ENCODE peak calls at places on chromosome 15, in six cellular contexts. O, T, H, L, J and P are unnamed samples.

GRCh38 chr15:58805095-58805494 is 34.0 kb downstream of the MINDY2 start:
- DNase-seq in O (peak; percentile 23), T (no peak), H (no peak), L (no peak), J (no peak), P (no peak)

GRCh38 chr15:63506537-63507035 is 2.2 kb downstream of the USP3 start:
- DNase-seq in O (no peak), T (no peak), H (no peak), L (no peak), J (no peak), P (peak; percentile 58)

GRCh38 chr15:49415638-49416037 is 7.4 kb upstream of the FGF7 start:
- DNase-seq in O (peak; percentile 97), T (no peak), H (no peak), L (no peak), J (no peak), P (no peak)

GRCh38 chr15:52382647-52383046 is 87.0 kb upstream of the MYO5C start:
- DNase-seq in O (no peak), T (no peak), H (no peak), L (peak; percentile 61), J (no peak), P (no peak)

GRCh38 chr15:31236184-31237041 is 90.2 kb upstream of the KLF13 start:
- DNase-seq in O (peak; percentile 94), T (peak; percentile 16), H (peak; percentile 50), L (no peak), J (peak; percentile 93), P (peak; percentile 64)

GRCh38 chr15:75721923-75722870 is 9.5 kb upstream of the CSPG4 start:
- DNase-seq in O (no peak), T (no peak), H (no peak), L (no peak), J (no peak), P (no peak)

GRCh38 chr15:94480289-94480834 is 249.0 kb downstream of the MCTP2 start:
- DNase-seq in O (no peak), T (no peak), H (no peak), L (no peak), J (no peak), P (no peak)

GRCh38 chr15:32148833-32149555 is 118.7 kb downstream of the CHRNA7 start:
- DNase-seq in O (no peak), T (no peak), H (no peak), L (no peak), J (no peak), P (no peak)

GRCh38 chr15:47616876-47617275 is 100.4 kb upstream of the SEMA6D start:
- DNase-seq in O (no peak), T (no peak), H (no peak), L (no peak), J (no peak), P (no peak)

GRCh38 chr15:32994810-32995424 is 199.6 kb downstream of the FMN1 start:
- DNase-seq in O (peak; percentile 74), T (peak; percentile 8), H (peak; percentile 26), L (no peak), J (peak; percentile 13), P (peak; percentile 7)

DNA sequence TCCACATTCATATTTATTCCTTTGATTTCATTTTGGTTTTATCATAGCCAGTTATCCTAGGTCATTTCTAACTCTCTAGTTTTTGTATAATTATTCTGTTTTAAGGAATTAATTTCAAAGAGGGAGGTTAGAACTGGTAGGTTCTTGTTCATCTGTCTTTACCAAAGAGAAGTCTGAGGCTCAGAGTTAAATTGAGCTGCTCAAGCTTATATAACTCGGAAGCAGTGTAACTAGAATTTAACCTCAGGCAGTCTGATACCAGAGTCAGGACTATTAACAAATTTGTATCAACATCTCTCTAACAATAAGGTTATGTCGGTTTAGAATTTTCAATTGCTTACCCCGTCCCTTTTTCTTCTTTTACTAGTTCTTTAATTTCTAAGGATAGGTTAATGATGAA is 84.1 kb downstream of the AKAP13 start:
- DNase-seq in O (no peak), T (no peak), H (no peak), L (no peak), J (no peak), P (no peak)
- TF ChIP-seq BHLHE40 in O (no peak), T (no peak), H (no peak), L (no peak), J (no peak), P (no peak)

GRCh38 chr15:87755226-87755625 is 501.3 kb downstream of the NTRK3 start:
- DNase-seq in O (no peak), T (no peak), H (no peak), L (no peak), J (no peak), P (no peak)
- TF ChIP-seq BHLHE40 in O (no peak), T (no peak), H (no peak), L (no peak), J (no peak), P (no peak)

DNA sequence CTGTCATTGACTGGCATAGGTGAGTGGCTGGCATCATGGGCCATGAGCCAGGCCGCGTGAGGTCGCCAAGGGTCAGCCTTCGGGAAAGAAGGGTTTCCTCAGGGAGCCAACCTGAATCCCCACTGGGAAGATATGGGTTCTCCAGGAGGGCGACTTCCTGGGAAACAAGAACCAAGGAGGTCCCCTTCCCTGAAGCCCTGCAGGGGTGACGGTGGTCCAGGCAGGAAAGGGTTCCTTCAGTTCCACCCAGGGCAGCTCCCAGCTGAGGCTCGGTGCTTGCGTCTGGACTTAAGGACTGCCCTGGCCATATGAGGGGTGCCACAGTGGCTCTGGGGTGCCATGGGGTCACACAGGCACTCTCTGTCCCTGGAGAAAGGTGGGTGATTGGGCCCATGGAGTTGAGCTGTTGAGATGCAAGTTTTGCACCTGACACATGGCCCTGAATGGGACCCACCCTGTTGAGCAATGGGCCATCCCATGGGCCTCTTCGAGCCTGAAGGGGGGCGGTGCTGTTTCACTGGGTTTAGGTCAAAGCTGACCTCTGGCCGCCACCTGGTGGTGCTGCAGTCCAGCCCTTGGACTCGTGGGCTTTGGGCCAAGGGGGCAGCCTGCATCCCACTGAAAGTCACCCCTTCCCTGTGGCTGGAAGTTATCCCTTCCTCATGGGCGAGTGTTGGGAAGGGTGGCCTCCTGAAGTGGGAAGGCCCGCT is 228.1 kb downstream of the SNRPN start:
- DNase-seq in O (no peak), T (no peak), H (no peak), L (no peak), J (no peak), P (no peak)
- TF ChIP-seq BHLHE40 in O (no peak), T (no peak), H (no peak), L (no peak), J (no peak), P (no peak)

DNA sequence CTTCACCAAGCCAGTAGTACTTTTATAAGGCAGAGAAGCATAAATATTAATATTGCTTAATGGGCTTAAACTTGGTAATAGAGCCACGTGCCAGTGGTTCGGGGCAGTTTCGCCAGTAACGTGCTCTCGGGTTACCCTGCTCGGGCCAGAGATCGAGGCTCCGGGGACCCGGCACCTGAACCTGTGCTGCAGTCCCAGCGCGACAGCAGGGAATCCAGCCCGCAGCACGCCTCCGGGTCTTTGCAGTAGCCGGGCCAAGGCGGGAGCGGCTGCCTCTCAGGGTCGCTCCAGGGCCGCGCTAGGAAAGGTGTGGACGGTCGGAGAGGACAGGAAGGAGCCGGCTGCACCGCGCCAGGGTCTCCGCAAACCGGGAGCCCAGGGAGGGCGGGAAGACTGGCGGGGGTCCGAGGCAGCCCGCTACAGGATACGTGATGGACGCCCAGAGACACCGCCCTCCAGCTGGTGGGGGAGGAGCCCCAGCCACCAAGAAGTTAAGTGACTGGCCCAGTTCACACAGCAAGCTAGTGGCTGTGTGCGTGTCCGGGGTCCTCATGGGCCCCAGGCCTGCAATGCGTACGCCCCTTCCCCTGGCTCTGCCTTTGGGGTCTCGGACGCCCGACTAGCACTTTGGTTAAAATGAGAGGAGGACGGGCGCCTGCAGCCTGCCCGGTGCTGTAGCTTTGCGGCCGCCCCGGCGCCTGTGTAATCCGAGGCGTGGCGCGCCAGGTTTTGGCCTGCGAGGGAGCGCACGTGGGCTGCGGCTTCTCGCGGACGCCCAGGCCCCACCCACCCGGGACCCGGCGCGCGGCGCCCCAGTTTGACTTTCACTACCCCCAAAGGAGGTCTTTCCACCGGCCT is 1.2 kb upstream of the PDE8A start:
- DNase-seq in O (peak; percentile 74), T (peak; percentile 86), H (peak; percentile 85), L (peak; percentile 45), J (peak; percentile 96), P (peak; percentile 75)
- TF ChIP-seq BHLHE40 in O (peak; percentile 76), T (no peak), H (peak; percentile 76), L (peak; percentile 91), J (no peak), P (peak; percentile 40)

GRCh38 chr15:22978691-22979068 is 1.5 kb downstream of the CYFIP1 start:
- DNase-seq in O (no peak), T (no peak), H (no peak), L (no peak), J (peak; percentile 23), P (no peak)

GRCh38 chr15:22981336-22981840 is 1.2 kb upstream of the CYFIP1 start:
- DNase-seq in O (no peak), T (no peak), H (no peak), L (no peak), J (no peak), P (no peak)

GRCh38 chr15:22979069-22979698 is 984 bp downstream of the CYFIP1 start:
- DNase-seq in O (peak; percentile 42), T (peak; percentile 34), H (peak; percentile 47), L (no peak), J (peak; percentile 67), P (peak; percentile 36)

GRCh38 chr15:22979699-22980188 is 424 bp downstream of the CYFIP1 start:
- DNase-seq in O (peak; percentile 25), T (peak; percentile 15), H (no peak), L (no peak), J (peak; percentile 46), P (no peak)

GRCh38 chr15:22980189-22981136 is at the start of gene CYFIP1:
- DNase-seq in O (peak; percentile 83), T (peak; percentile 73), H (peak; percentile 94), L (no peak), J (peak; percentile 96), P (peak; percentile 68)
- TF ChIP-seq BHLHE40 in O (no peak), T (no peak), H (no peak), L (no peak), J (no peak), P (no peak)

GRCh38 chr15:89227425-89227824 is 6.0 kb upstream of the RLBP1 start:
- DNase-seq in O (no peak), T (no peak), H (peak; percentile 11), L (no peak), J (no peak), P (no peak)
- TF ChIP-seq BHLHE40 in O (no peak), T (no peak), H (no peak), L (no peak), J (no peak), P (no peak)

DNA sequence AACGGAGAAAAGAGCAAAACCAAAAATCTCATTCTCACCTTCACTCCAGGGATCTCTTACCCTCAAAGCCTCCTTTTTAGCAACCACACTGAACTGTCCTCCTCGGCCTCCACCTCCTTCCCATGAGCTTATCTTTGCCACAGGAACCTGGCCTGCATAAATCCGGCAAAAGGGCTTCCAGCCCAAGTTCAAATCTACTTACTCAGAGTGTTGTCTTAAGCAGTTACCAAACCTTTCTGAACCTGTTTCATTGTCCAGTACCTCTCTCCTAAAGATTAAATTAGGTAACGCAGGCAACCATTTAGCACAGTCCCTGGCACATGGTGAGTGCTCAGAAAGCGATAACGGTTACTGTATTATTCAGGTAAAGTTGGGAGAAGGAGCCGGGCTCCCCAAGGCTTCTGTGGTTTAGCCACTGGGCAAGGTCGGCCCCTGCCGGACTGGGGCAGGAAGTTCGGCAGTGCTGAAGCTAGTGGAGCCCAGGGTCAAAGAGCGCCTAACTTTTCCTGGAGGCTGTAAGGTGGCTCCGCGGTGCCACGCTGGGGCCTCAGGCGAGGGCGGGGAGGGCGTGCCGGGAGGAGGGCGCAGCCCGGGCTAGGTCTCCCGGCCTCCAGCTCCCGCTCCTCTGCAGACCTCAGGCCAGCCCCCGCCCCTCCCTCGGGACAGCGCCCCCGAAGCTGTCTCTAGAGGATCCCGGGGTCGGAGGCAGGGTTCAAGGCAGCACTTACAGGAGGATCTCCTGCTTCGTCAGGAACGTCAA is 620 bp downstream of the CIB1 start:
- DNase-seq in O (peak; percentile 26), T (peak; percentile 74), H (peak; percentile 79), L (no peak), J (peak; percentile 88), P (peak; percentile 84)
- TF ChIP-seq BHLHE40 in O (no peak), T (no peak), H (peak; percentile 2), L (no peak), J (no peak), P (peak; percentile 8)